ENCODE peak calls at places on chromosome 20, in five cellular contexts. M, Y, B, S and A are unnamed samples.

GRCh38 chr20:31841928-31842327 is 3.5 kb downstream of the FOXS1 start:
- DNase-seq in M (no peak), Y (no peak), B (no peak), S (no peak), A (peak)

GRCh38 chr20:9323622-9324021 is 190.8 kb upstream of the LAMP5 start:
- DNase-seq in M (no peak), Y (no peak), B (peak), S (no peak), A (no peak)

GRCh38 chr20:2005831-2006426 is 12.1 kb upstream of the PDYN start:
- DNase-seq in M (peak), Y (peak), B (peak), S (peak), A (peak)

GRCh38 chr20:19976595-19977372 is 40.4 kb upstream of the NAA20 start:
- DNase-seq in M (peak), Y (no peak), B (peak), S (no peak), A (peak)

GRCh38 chr20:35385733-35386132 is 26.0 kb downstream of the UQCC1 start:
- DNase-seq in M (no peak), Y (no peak), B (no peak), S (no peak), A (no peak)

GRCh38 chr20:60054716-60055371 is 96.6 kb downstream of the CDH26 start:
- DNase-seq in M (no peak), Y (no peak), B (no peak), S (no peak), A (no peak)

GRCh38 chr20:35768731-35769664 is 2.8 kb upstream of the PHF20 start:
- DNase-seq in M (peak), Y (peak), B (peak), S (peak), A (peak)

GRCh38 chr20:19673575-19673974 is 84.5 kb upstream of the RIN2 start:
- DNase-seq in M (no peak), Y (no peak), B (no peak), S (no peak), A (no peak)

GRCh38 chr20:23857954-23858565 is 21.5 kb downstream of the CST5 start:
- DNase-seq in M (no peak), Y (no peak), B (peak), S (no peak), A (no peak)

GRCh38 chr20:79565-79964 is 7.9 kb upstream of the DEFB125 start:
- DNase-seq in M (no peak), Y (no peak), B (no peak), S (no peak), A (no peak)

GRCh38 chr20:11686900-11687543 is 230.7 kb upstream of the BTBD3 start:
- DNase-seq in M (no peak), Y (no peak), B (peak), S (peak), A (no peak)

GRCh38 chr20:5720696-5721095 is 29.5 kb upstream of the SHLD1 start:
- DNase-seq in M (no peak), Y (no peak), B (no peak), S (no peak), A (no peak)

GRCh38 chr20:11387189-11387754 is 530.4 kb upstream of the BTBD3 start:
- DNase-seq in M (no peak), Y (no peak), B (no peak), S (no peak), A (no peak)

GRCh38 chr20:59289994-59290393 is 10.4 kb upstream of the EDN3 start:
- DNase-seq in M (no peak), Y (no peak), B (no peak), S (no peak), A (no peak)

GRCh38 chr20:59728722-59729430 is 124.5 kb downstream of the PHACTR3 start:
- DNase-seq in M (peak), Y (peak), B (no peak), S (peak), A (no peak)

GRCh38 chr20:18224968-18225568 is 63.3 kb upstream of the ZNF133 start:
- DNase-seq in M (no peak), Y (no peak), B (peak), S (no peak), A (peak)

GRCh38 chr20:841568-842546 is 8.3 kb downstream of the FAM110A start:
- DNase-seq in M (peak), Y (no peak), B (peak), S (no peak), A (no peak)

GRCh38 chr20:58569211-58570125 is 54.3 kb upstream of the APCDD1L start:
- DNase-seq in M (no peak), Y (no peak), B (no peak), S (no peak), A (peak)

GRCh38 chr20:43843096-43843964 is 71.3 kb upstream of the TOX2 start:
- DNase-seq in M (no peak), Y (no peak), B (no peak), S (no peak), A (no peak)

GRCh38 chr20:62618622-62619529 is 23.4 kb upstream of the SLCO4A1 start:
- DNase-seq in M (no peak), Y (no peak), B (no peak), S (no peak), A (no peak)

GRCh38 chr20:20364747-20365558 is 3.0 kb upstream of the INSM1 start:
- DNase-seq in M (no peak), Y (no peak), B (no peak), S (no peak), A (no peak)

GRCh38 chr20:57835462-57836455 is 125.9 kb upstream of the PMEPA1 start:
- DNase-seq in M (no peak), Y (no peak), B (peak), S (no peak), A (no peak)

GRCh38 chr20:32017711-32018251 is 7.5 kb downstream of the CCM2L start:
- DNase-seq in M (no peak), Y (no peak), B (peak), S (peak), A (no peak)

GRCh38 chr20:41367393-41367695 is 726 bp upstream of the EMILIN3 start:
- DNase-seq in M (no peak), Y (no peak), B (peak), S (no peak), A (no peak)
- H3K4me3 ChIP-seq in M (no peak), Y (no peak), B (no peak), S (no peak), A (no peak)

GRCh38 chr20:40757087-40757486 is 68.1 kb upstream of the MAFB start:
- DNase-seq in M (no peak), Y (no peak), B (no peak), S (no peak), A (no peak)
- H3K27ac ChIP-seq in M (no peak), Y (no peak), B (no peak), S (no peak), A (no peak)

DNA sequence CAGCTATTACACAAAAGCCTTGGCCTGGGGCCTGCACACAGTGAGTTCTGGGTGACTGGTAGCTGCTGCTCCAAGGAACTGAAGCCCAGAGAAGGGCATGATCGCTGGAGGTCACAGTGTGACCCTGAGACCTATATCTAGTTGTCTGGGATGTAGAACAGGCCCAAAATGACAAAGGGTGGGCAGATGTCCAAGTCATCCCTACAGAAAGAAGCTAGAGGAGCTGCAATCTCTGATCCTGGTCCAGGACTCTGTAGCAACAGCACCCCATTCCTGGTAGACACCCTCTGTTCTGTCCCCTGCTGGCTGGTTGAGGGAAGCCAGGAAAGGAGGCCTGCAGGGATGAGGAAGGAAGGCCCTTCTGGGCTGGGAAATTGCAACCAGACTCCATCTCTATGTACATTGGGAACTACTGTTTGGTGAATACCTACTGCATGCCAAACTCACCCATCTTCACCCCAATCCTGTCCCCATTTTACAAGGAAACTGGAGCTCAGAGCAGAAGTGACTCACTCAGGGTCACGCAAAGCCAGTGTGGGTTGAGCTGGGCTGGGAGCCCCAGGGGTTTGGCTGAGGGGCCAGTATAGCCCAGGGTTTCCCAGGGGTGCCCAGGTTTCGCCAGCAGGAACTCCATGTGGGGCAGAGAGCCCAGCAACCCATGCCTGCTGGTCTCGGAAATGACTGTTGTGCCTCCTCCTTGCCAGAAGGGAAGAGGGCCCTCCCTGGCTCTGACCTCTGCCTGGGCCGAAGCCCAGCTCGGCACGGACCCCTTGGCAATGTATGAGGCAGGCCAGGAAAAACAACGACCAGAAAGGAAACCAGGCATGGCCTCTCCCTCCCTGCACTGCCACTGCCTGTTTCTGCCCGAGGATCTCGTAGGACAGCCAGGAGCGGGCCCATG is 44.9 kb upstream of the TLDC2 start:
- DNase-seq in M (no peak), Y (no peak), B (no peak), S (peak), A (peak)
- H3K4me3 ChIP-seq in M (no peak), Y (no peak), B (no peak), S (no peak), A (no peak)

GRCh38 chr20:50368813-50369224 is 141.4 kb upstream of the PTPN1 start:
- DNase-seq in M (no peak), Y (no peak), B (peak), S (no peak), A (no peak)
- H3K27ac ChIP-seq in M (peak), Y (no peak), B (no peak), S (no peak), A (no peak)

GRCh38 chr20:64098471-64099013 is 8.8 kb downstream of the NPBWR2 start:
- DNase-seq in M (no peak), Y (no peak), B (no peak), S (no peak), A (no peak)
- H3K4me3 ChIP-seq in M (no peak), Y (no peak), B (no peak), S (no peak), A (no peak)